ENCODE peak calls at places on chromosomes 13 and 19, in eight cellular contexts. M is cardiac fibroblast, Z is upper lobe of right lung, W is pancreas, C is body of pancreas, V is astrocyte of the spinal cord, O is Caco-2, E is IMR-90. L is an unnamed sample.

GRCh38 chr13:79496188-79496587 is 15.2 kb downstream of the NDFIP2 start:
- DNase-seq in M (no peak), Z (no peak), W (no peak), C (no peak), V (no peak), O (no peak), E (no peak), L (no peak)

GRCh38 chr13:52428295-52428694 is 22.1 kb downstream of the VPS36 start:
- DNase-seq in M (peak; percentile 73), Z (no peak), W (no peak), C (no peak), V (peak; percentile 49), O (peak; percentile 55), E (peak; percentile 70), L (no peak)

GRCh38 chr19:33904681-33905080 is 108.0 kb downstream of the KCTD15 start:
- DNase-seq in M (peak; percentile 34), Z (no peak), W (peak; percentile 82), C (peak; percentile 79), V (peak; percentile 5), O (no peak), E (no peak), L (no peak)

GRCh38 chr19:1745589-1746031 is 7.7 kb upstream of the ONECUT3 start:
- DNase-seq in M (no peak), Z (no peak), W (no peak), C (no peak), V (no peak), O (no peak), E (no peak), L (no peak)

GRCh38 chr13:40986328-40986856 is 32.7 kb downstream of the ELF1 start:
- DNase-seq in M (peak; percentile 51), Z (no peak), W (no peak), C (no peak), V (peak; percentile 66), O (no peak), E (peak; percentile 76), L (peak; percentile 70)

GRCh38 chr13:29743229-29743786 is 107.1 kb downstream of the UBL3 start:
- DNase-seq in M (no peak), Z (no peak), W (no peak), C (no peak), V (peak; percentile 58), O (no peak), E (peak; percentile 79), L (no peak)

GRCh38 chr19:46133101-46133627 is 8.7 kb upstream of the IGFL3 start:
- DNase-seq in M (peak; percentile 98), Z (no peak), W (peak; percentile 23), C (peak; percentile 21), V (peak; percentile 97), O (peak; percentile 59), E (peak; percentile 97), L (peak; percentile 86)

GRCh38 chr19:32471095-32471494 is 65.5 kb downstream of the DPY19L3 start:
- DNase-seq in M (peak; percentile 41), Z (no peak), W (no peak), C (no peak), V (no peak), O (no peak), E (no peak), L (no peak)

GRCh38 chr13:108213946-108214345 is 1.4 kb downstream of the LIG4 start:
- DNase-seq in M (peak; percentile 48), Z (no peak), W (no peak), C (no peak), V (no peak), O (no peak), E (peak; percentile 31), L (no peak)

GRCh38 chr13:91185294-91185863 is 162.1 kb upstream of the MIR17HG start:
- DNase-seq in M (peak; percentile 6), Z (no peak), W (no peak), C (no peak), V (peak; percentile 46), O (peak; percentile 51), E (peak; percentile 0), L (no peak)

GRCh38 chr13:75639426-75639825 is 3.3 kb downstream of the LMO7 start:
- DNase-seq in M (no peak), Z (no peak), W (no peak), C (no peak), V (no peak), O (no peak), E (no peak), L (no peak)

GRCh38 chr19:47702671-47703070 is 10.6 kb upstream of the EHD2 start:
- DNase-seq in M (no peak), Z (no peak), W (no peak), C (no peak), V (no peak), O (no peak), E (no peak), L (no peak)

GRCh38 chr19:16541526-16542044 is 652 bp downstream of the CHERP start:
- DNase-seq in M (peak; percentile 19), Z (no peak), W (no peak), C (no peak), V (no peak), O (peak; percentile 13), E (peak; percentile 11), L (no peak)

GRCh38 chr13:80962855-80963254 is 621.9 kb upstream of the SPRY2 start:
- DNase-seq in M (peak; percentile 50), Z (no peak), W (no peak), C (no peak), V (no peak), O (no peak), E (no peak), L (no peak)

GRCh38 chr13:20658451-20658850 is 45.0 kb upstream of the IL17D start:
- DNase-seq in M (peak; percentile 20), Z (no peak), W (no peak), C (no peak), V (no peak), O (no peak), E (no peak), L (no peak)

GRCh38 chr19:44476559-44477408 is 23.5 kb downstream of the ZNF180 start:
- DNase-seq in M (peak; percentile 46), Z (no peak), W (no peak), C (no peak), V (peak; percentile 33), O (peak; percentile 14), E (peak; percentile 15), L (peak; percentile 11)

GRCh38 chr19:42251572-42251990 is 3.3 kb downstream of the ERF start:
- DNase-seq in M (no peak), Z (no peak), W (no peak), C (no peak), V (no peak), O (no peak), E (no peak), L (no peak)

DNA sequence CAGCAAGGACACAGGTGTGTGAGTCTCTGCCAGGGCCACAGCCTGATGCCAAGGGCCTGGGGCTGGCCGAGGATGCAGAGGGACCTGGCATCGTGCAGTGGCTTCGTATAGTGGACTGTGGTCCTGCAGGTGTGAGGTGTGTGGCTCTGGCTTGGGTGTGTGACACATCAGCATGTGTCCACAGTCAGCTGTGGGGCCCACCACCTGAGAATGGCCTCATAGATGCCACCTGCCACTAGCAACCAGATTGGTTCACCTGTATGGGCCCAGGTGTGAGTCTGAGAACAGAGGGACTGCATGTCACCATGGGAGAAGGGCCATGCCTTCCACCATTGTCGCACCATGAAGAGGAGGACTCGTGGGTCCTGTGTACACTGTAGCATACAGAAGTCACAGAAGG is 2.4 kb downstream of the PPP1R14A start:
- DNase-seq in M (no peak), Z (no peak), W (no peak), C (no peak), V (no peak), O (no peak), E (no peak), L (no peak)
- H3K4me3 ChIP-seq in M (no peak overlapping the region), Z (peak overlapping the region; percentile 60), W (no peak overlapping the region), C (no peak overlapping the region), V (no peak overlapping the region), O (no peak overlapping the region), E (no peak overlapping the region), L (no peak overlapping the region)

GRCh38 chr13:98486412-98486811 is 90.5 kb downstream of the STK24 start:
- DNase-seq in M (no peak), Z (no peak), W (no peak), C (no peak), V (no peak), O (no peak), E (no peak), L (no peak)

GRCh38 chr13:98482476-98483444 is 94.1 kb downstream of the STK24 start:
- DNase-seq in M (peak; percentile 76), Z (peak; percentile 87), W (peak; percentile 70), C (peak; percentile 73), V (peak; percentile 77), O (no peak), E (peak; percentile 74), L (no peak)

GRCh38 chr13:98485561-98485960 is 91.3 kb downstream of the STK24 start:
- DNase-seq in M (no peak), Z (no peak), W (no peak), C (no peak), V (no peak), O (no peak), E (no peak), L (no peak)

GRCh38 chr13:98483636-98484288 is 93.1 kb downstream of the STK24 start:
- DNase-seq in M (peak; percentile 32), Z (no peak), W (peak; percentile 15), C (no peak), V (no peak), O (no peak), E (peak; percentile 50), L (no peak)

DNA sequence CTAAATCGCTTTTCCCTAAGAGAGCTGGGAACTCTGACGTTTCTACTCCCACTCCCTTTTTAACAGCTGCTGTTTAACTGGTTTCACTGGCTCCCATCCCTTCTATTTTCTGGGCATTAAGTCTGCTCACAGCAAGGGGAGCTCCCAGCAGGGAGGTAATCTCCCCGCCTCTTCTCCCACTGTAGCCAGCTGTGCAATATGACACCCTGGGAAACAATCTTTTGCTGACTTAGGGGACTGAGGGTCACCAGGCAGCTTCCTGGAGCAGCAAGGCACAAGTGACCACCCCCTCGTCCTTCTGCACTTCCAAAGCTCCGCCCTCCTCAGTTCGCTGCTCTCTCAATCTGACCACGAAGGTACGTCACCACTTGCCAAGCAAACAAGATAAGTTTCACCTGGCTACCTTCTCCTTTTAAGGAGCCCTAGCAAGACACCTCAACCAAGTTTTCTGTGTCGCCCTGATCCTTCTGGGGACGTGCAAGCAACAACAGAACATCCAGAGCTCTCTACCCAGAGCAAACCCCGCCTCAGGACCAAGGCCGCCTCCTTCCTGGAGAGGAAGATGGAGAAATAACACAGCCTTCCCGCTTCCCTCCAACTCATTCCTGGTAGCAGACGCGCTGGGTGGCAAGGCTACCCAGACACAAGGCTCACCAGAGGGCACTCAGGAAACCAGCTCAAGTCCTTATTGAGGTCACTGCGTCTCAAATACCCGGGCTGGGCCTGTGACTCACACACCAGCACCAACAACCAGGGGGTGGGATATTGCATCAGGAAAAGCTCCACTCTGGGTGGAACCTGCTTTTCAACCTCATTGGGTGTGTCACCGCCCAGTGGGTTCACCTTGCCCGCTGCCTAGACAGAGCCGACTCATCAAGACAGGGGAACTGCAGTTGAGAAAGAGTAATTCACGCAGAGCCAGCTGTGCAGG is 92.4 kb downstream of the STK24 start:
- DNase-seq in M (peak; percentile 98), Z (peak; percentile 87), W (peak; percentile 91), C (peak; percentile 84), V (peak; percentile 97), O (peak; percentile 88), E (peak; percentile 95), L (peak; percentile 84)
- TF ChIP-seq CTCF in M (no peak), Z (no peak), W (no peak), C (no peak), V (no peak), O (no peak), E (no peak), L (no peak)

GRCh38 chr19:4932711-4933110 is 23.4 kb downstream of the UHRF1 start:
- DNase-seq in M (no peak), Z (no peak), W (no peak), C (no peak), V (no peak), O (no peak), E (no peak), L (no peak)
- H3K4me3 ChIP-seq in M (no peak overlapping the region), Z (no peak overlapping the region), W (no peak overlapping the region), C (no peak overlapping the region), V (no peak overlapping the region), O (no peak overlapping the region), E (no peak overlapping the region), L (no peak overlapping the region)

GRCh38 chr13:58165617-58166016 is 534.1 kb downstream of the PCDH17 start:
- DNase-seq in M (no peak), Z (no peak), W (no peak), C (no peak), V (no peak), O (no peak), E (no peak), L (no peak)
- TF ChIP-seq CTCF in M (no peak), Z (no peak), W (no peak), C (no peak), V (no peak), O (no peak), E (no peak), L (no peak)